ENCODE peak calls at places on chromosomes 7 and 10, in nine cellular contexts. R, Y, N, H, V, D, B, M and K are unnamed samples.

GRCh38 chr7:107332488-107333269 is 137.2 kb upstream of the GPR22 start:
- DNase-seq in R (no peak), Y (no peak), N (no peak), H (peak), V (no peak), D (peak), B (no peak), M (no peak), K (no peak)

GRCh38 chr10:62424026-62424425 is 49.9 kb downstream of the ZNF365 start:
- DNase-seq in R (no peak), Y (no peak), N (no peak), H (no peak), V (no peak), D (peak), B (no peak), M (no peak), K (no peak)

GRCh38 chr10:116296358-116296757 is 23.4 kb upstream of the GFRA1 start:
- DNase-seq in R (no peak), Y (no peak), N (no peak), H (no peak), V (no peak), D (no peak), B (no peak), M (no peak), K (no peak)

GRCh38 chr10:61565819-61566560 is 96.7 kb upstream of the CABCOCO1 start:
- DNase-seq in R (peak), Y (no peak), N (no peak), H (no peak), V (no peak), D (no peak), B (no peak), M (no peak), K (no peak)

GRCh38 chr7:74115326-74115725 is 31.7 kb downstream of the LIMK1 start:
- DNase-seq in R (no peak), Y (no peak), N (no peak), H (no peak), V (peak), D (no peak), B (no peak), M (no peak), K (no peak)

GRCh38 chr7:44395067-44395466 is 69.7 kb upstream of the CAMK2B start:
- DNase-seq in R (no peak), Y (no peak), N (peak), H (no peak), V (no peak), D (no peak), B (no peak), M (no peak), K (no peak)

GRCh38 chr7:28236560-28236959 is 56.0 kb upstream of the JAZF1 start:
- DNase-seq in R (no peak), Y (no peak), N (no peak), H (no peak), V (no peak), D (no peak), B (no peak), M (no peak), K (no peak)

GRCh38 chr7:135757719-135758411 is 9.3 kb upstream of the FAM180A start:
- DNase-seq in R (peak), Y (no peak), N (no peak), H (no peak), V (no peak), D (peak), B (peak), M (no peak), K (no peak)

GRCh38 chr10:47276576-47277351 is 23.2 kb upstream of the GDF10 start:
- DNase-seq in R (no peak), Y (no peak), N (no peak), H (no peak), V (no peak), D (no peak), B (no peak), M (no peak), K (no peak)

GRCh38 chr10:23610626-23611307 is 171.9 kb downstream of the OTUD1 start:
- DNase-seq in R (peak), Y (no peak), N (no peak), H (no peak), V (no peak), D (no peak), B (no peak), M (no peak), K (no peak)

GRCh38 chr7:104973909-104974415 is 40.0 kb upstream of the KMT2E start:
- DNase-seq in R (peak), Y (no peak), N (no peak), H (no peak), V (no peak), D (peak), B (no peak), M (no peak), K (no peak)